ENCODE peak calls at places on chromosomes 1 and 21, in seven cellular contexts. H is dorsolateral prefrontal cortex; V is HT1080; W is AG04449; T is progenitor cell of endocrine pancreas; X is stimulated activated CD8-positive, alpha-beta memory T cell treated with anti-CD3 and anti-CD28 coated beads, Interleukin-4, amount 100 ng/mL, for 1 hour; E is HL-60. O is an unnamed sample.

GRCh38 chr1:169868978-169869377 is 24.7 kb downstream of the SCYL3 start:
- DNase-seq in H (no peak), V (no peak), W (no peak), T (no peak), X (no peak), E (no peak), O (no peak)

GRCh38 chr1:46673749-46674182 is 2.1 kb downstream of the TEX38 start:
- DNase-seq in H (no peak), V (peak), W (no peak), T (no peak), X (no peak), E (no peak), O (no peak)

GRCh38 chr21:44918107-44918470 is 2.6 kb downstream of the ITGB2 start:
- DNase-seq in H (no peak), V (no peak), W (no peak), T (no peak), X (no peak), E (no peak), O (no peak)

GRCh38 chr21:24658016-24658415 is 949.3 kb downstream of the MRPL39 start:
- DNase-seq in H (no peak), V (peak), W (no peak), T (no peak), X (no peak), E (no peak), O (no peak)

GRCh38 chr1:9770276-9770675 is 53.5 kb downstream of the CLSTN1 start:
- DNase-seq in H (no peak), V (no peak), W (no peak), T (no peak), X (no peak), E (no peak), O (no peak)

GRCh38 chr21:45756669-45757068 is 113.1 kb downstream of the PCBP3 start:
- DNase-seq in H (no peak), V (no peak), W (no peak), T (no peak), X (no peak), E (no peak), O (no peak)

GRCh38 chr1:63547621-63548294 is 24.4 kb downstream of the EFCAB7 start:
- DNase-seq in H (no peak), V (peak), W (no peak), T (no peak), X (no peak), E (no peak), O (no peak)

GRCh38 chr1:3519301-3519885 is 64.9 kb downstream of the ARHGEF16 start:
- DNase-seq in H (no peak), V (no peak), W (no peak), T (no peak), X (no peak), E (no peak), O (no peak)

GRCh38 chr1:29197590-29197924 is 15.9 kb upstream of the SRSF4 start:
- DNase-seq in H (no peak), V (peak), W (no peak), T (no peak), X (no peak), E (peak), O (peak)

GRCh38 chr21:31781737-31782136 is 49.8 kb upstream of the SCAF4 start:
- DNase-seq in H (peak), V (peak), W (no peak), T (no peak), X (no peak), E (no peak), O (peak)

GRCh38 chr1:115838805-115839705 is 1.9 kb downstream of the NHLH2 start:
- DNase-seq in H (peak), V (no peak), W (no peak), T (peak), X (no peak), E (no peak), O (peak)

GRCh38 chr1:26020941-26021646 is 481 bp upstream of the EXTL1 start:
- DNase-seq in H (no peak), V (no peak), W (no peak), T (no peak), X (no peak), E (no peak), O (no peak)

GRCh38 chr1:78587213-78587612 is 33.0 kb upstream of the IFI44L start:
- DNase-seq in H (no peak), V (no peak), W (no peak), T (no peak), X (no peak), E (no peak), O (no peak)

GRCh38 chr1:233707153-233707905 is 93.4 kb downstream of the KCNK1 start:
- DNase-seq in H (no peak), V (peak), W (no peak), T (no peak), X (no peak), E (no peak), O (peak)

GRCh38 chr1:57019240-57019805 is 53.5 kb upstream of the C8B start:
- DNase-seq in H (no peak), V (no peak), W (no peak), T (no peak), X (no peak), E (no peak), O (peak)

GRCh38 chr1:81179239-81179638 is 621.5 kb upstream of the ADGRL2 start:
- DNase-seq in H (no peak), V (peak), W (peak), T (no peak), X (no peak), E (no peak), O (no peak)

GRCh38 chr1:220791287-220791686 is 4.6 kb downstream of the MTARC1 start:
- DNase-seq in H (no peak), V (peak), W (no peak), T (no peak), X (no peak), E (peak), O (no peak)

GRCh38 chr1:184986250-184986649 is 11.9 kb upstream of the NIBAN1 start:
- DNase-seq in H (no peak), V (peak), W (no peak), T (no peak), X (no peak), E (no peak), O (no peak)

GRCh38 chr1:224338150-224338838 is 8.3 kb upstream of the NVL start:
- DNase-seq in H (no peak), V (no peak), W (no peak), T (no peak), X (no peak), E (peak), O (no peak)

O was measured in NCI-H524.